ENCODE peak calls at places on chromosomes 4 and X, in six cellular contexts. W is NCI-H460; C is ELR; U is Karpas-422; O is activated CD4-positive, CD25-positive, alpha-beta regulatory T cell; J is NCI-H1105. Z is an unnamed sample.

GRCh38 chr4:98653006-98653405 is 5.4 kb downstream of the TSPAN5 start:
- DNase-seq in W (no peak), C (peak), U (no peak), O (no peak), J (no peak), Z (no peak)

GRCh38 chrX:46589977-46590723 is 16.6 kb downstream of the CHST7 start:
- DNase-seq in W (no peak), C (peak), U (no peak), O (no peak), J (no peak), Z (no peak)

GRCh38 chr4:30821891-30822612 is 101.9 kb downstream of the PCDH7 start:
- DNase-seq in W (peak), C (peak), U (no peak), O (no peak), J (no peak), Z (peak)

GRCh38 chr4:26660261-26660660 is 76.4 kb downstream of the TBC1D19 start:
- DNase-seq in W (no peak), C (no peak), U (no peak), O (no peak), J (no peak), Z (no peak)

GRCh38 chr4:139556735-139557505 is 901 bp upstream of the SETD7 start:
- DNase-seq in W (peak), C (peak), U (peak), O (peak), J (peak), Z (no peak)

GRCh38 chr4:185925910-185926360 is 113.9 kb upstream of the SORBS2 start:
- DNase-seq in W (no peak), C (no peak), U (no peak), O (no peak), J (no peak), Z (no peak)

GRCh38 chrX:39011454-39012204 is 210.4 kb downstream of the MID1IP1 start:
- DNase-seq in W (no peak), C (no peak), U (no peak), O (no peak), J (no peak), Z (no peak)

GRCh38 chr4:157290622-157291021 is 70.1 kb downstream of the GRIA2 start:
- DNase-seq in W (no peak), C (no peak), U (no peak), O (no peak), J (no peak), Z (no peak)

GRCh38 chrX:116230136-116230886 is 59.8 kb downstream of the AGTR2 start:
- DNase-seq in W (peak), C (no peak), U (no peak), O (no peak), J (no peak), Z (no peak)

GRCh38 chr4:88744609-88745008 is 47.0 kb upstream of the NAP1L5 start:
- DNase-seq in W (no peak), C (no peak), U (no peak), O (no peak), J (no peak), Z (no peak)

GRCh38 chrX:69033936-69034335 is 131.3 kb downstream of the PJA1 start:
- DNase-seq in W (no peak), C (no peak), U (no peak), O (no peak), J (no peak), Z (no peak)

GRCh38 chrX:12228862-12229261 is 90.6 kb downstream of the FRMPD4 start:
- DNase-seq in W (no peak), C (no peak), U (no peak), O (no peak), J (no peak), Z (no peak)

GRCh38 chr4:126405369-126405982 is 1090.7 kb downstream of the FAT4 start:
- DNase-seq in W (peak), C (peak), U (peak), O (no peak), J (no peak), Z (no peak)

GRCh38 chr4:2928242-2929155 is 34.7 kb downstream of the NOP14 start:
- DNase-seq in W (no peak), C (no peak), U (no peak), O (no peak), J (no peak), Z (no peak)

GRCh38 chrX:56751071-56751470 is 22.0 kb downstream of the NBDY start:
- DNase-seq in W (no peak), C (peak), U (no peak), O (no peak), J (no peak), Z (no peak)

GRCh38 chr4:153790962-153791551 is 2.2 kb upstream of the SFRP2 start:
- DNase-seq in W (no peak), C (no peak), U (no peak), O (no peak), J (no peak), Z (no peak)

GRCh38 chrX:40644821-40645358 is 2.5 kb downstream of the CXorf38 start:
- DNase-seq in W (no peak), C (peak), U (peak), O (no peak), J (no peak), Z (peak)

Z was measured in H54.